ENCODE peak calls at places on chromosomes 4 and X, in four cellular contexts. M is ovary; L is WERI-Rb-1; U is CD8-positive, alpha-beta memory T cell. O is an unnamed sample. For H3K27me3, the result is how much of the 10 kb centered on the place peaks cover.

GRCh38 chrX:50161143-50161542 is 39.7 kb downstream of the AKAP4 start:
- DNase-seq in L (no peak), M (no peak), U (no peak), O (no peak)

GRCh38 chr4:56757270-56757746 is 64.2 kb downstream of the SPINK2 start:
- DNase-seq in M (no peak), L (peak), U (no peak), O (peak)

GRCh38 chr4:3079694-3080123 is 5.2 kb downstream of the HTT start:
- DNase-seq in U (no peak), M (no peak), L (no peak), O (no peak)

GRCh38 chr4:4625488-4625887 is 83.6 kb upstream of the STX18 start:
- DNase-seq in L (peak), M (no peak), U (no peak), O (no peak)

GRCh38 chrX:1601051-1601767 is 9.8 kb downstream of the AKAP17A start:
- DNase-seq in M (no peak), U (no peak), L (no peak), O (no peak)

GRCh38 chr4:84530871-84531270 is 31.8 kb upstream of the NKX6-1 start:
- DNase-seq in U (no peak), M (no peak), L (peak), O (no peak)

GRCh38 chr4:107888237-107888636 is 43.1 kb upstream of the CYP2U1 start:
- DNase-seq in L (no peak), M (no peak), U (no peak), O (no peak)

GRCh38 chrX:102745513-102746133 is 25.1 kb downstream of the GPRASP3 start:
- DNase-seq in U (no peak), M (peak), L (no peak), O (no peak)

GRCh38 chrX:121151293-121151692 is 103.9 kb downstream of the GLUD2 start:
- DNase-seq in L (no peak), U (no peak), M (no peak), O (no peak)

GRCh38 chr4:123580981-123581664 is 184.5 kb downstream of the SPRY1 start:
- DNase-seq in L (peak), U (no peak), M (no peak), O (no peak)

GRCh38 chrX:144627947-144628346 is 619.4 kb upstream of the SPANXN1 start:
- DNase-seq in U (no peak), L (no peak), M (no peak), O (no peak)

GRCh38 chrX:71542825-71543224 is 9.9 kb downstream of the OGT start:
- DNase-seq in M (no peak), L (no peak), U (no peak), O (no peak)

GRCh38 chr4:82644731-82645126 is 82.9 kb upstream of the TMEM150C start:
- DNase-seq in U (no peak), M (no peak), L (no peak), O (no peak)

GRCh38 chr4:54277691-54278090 is 48.6 kb downstream of the PDGFRA start:
- DNase-seq in L (no peak), M (no peak), U (no peak), O (no peak)

GRCh38 chr4:166460769-166461550 is 587.9 kb downstream of the TLL1 start:
- DNase-seq in M (no peak), U (no peak), L (no peak), O (no peak)

GRCh38 chr4:123526511-123526910 is 129.9 kb downstream of the SPRY1 start:
- DNase-seq in M (no peak), U (no peak), L (no peak), O (no peak)

GRCh38 chrX:44447214-44447613 is 95.4 kb downstream of the FUNDC1 start:
- DNase-seq in U (no peak), M (no peak), L (no peak), O (no peak)

GRCh38 chr4:110184124-110184790 is 14.2 kb downstream of the ELOVL6 start:
- DNase-seq in U (no peak), M (no peak), L (no peak), O (no peak)

GRCh38 chrX:140664939-140665338 is 44.6 kb upstream of the LINC00632 start:
- DNase-seq in L (no peak), U (no peak), M (no peak), O (no peak)

GRCh38 chr4:5459236-5459635 is 249.1 kb downstream of the EVC2 start:
- DNase-seq in L (no peak), M (no peak), U (no peak), O (no peak)

GRCh38 chrX:10231461-10231860 is 74.7 kb downstream of the CLCN4 start:
- DNase-seq in U (no peak), L (no peak), M (no peak), O (no peak)

GRCh38 chrX:53738370-53738909 is 51.9 kb upstream of the HUWE1 start:
- DNase-seq in U (no peak), L (no peak), M (no peak), O (no peak)
- H3K27me3 ChIP-seq in U (under half), L (half or more), M (under half), O (under half)

GRCh38 chrX:18994713-18995112 is 10.8 kb upstream of the PHKA2 start:
- DNase-seq in U (no peak), M (no peak), L (no peak), O (no peak)
- H3K27ac ChIP-seq in U (no peak), M (no peak), L (no peak), O (no peak)

GRCh38 chr4:48603366-48604003 is 113.4 kb downstream of the ZAR1 start:
- DNase-seq in M (no peak), L (no peak), U (no peak), O (no peak)
- H3K27me3 ChIP-seq in M (under half), L (under half), U (under half), O (under half)

GRCh38 chr4:118834960-118835895 is 698 bp downstream of the SEC24D start:
- DNase-seq in M (peak), L (peak), U (peak), O (peak)

GRCh38 chr4:118834070-118834469 is 1.9 kb downstream of the SEC24D start:
- DNase-seq in L (no peak), M (no peak), U (no peak), O (no peak)

GRCh38 chr4:118839221-118839927 is 3.4 kb upstream of the SEC24D start:
- DNase-seq in L (no peak), M (no peak), U (no peak), O (no peak)

GRCh38 chr4:118835896-118836762 is at the start of gene SEC24D:
- DNase-seq in L (peak), M (peak), U (peak), O (peak)

GRCh38 chr4:118836763-118837507 is 1.0 kb upstream of the SEC24D start:
- DNase-seq in U (no peak), L (no peak), M (no peak), O (no peak)
- H3K27ac ChIP-seq in U (no peak), L (no peak), M (peak), O (peak)

O was measured in CD4-positive, alpha-beta T cell.